ENCODE peak calls at places on chromosomes 11 and 22, in nine cellular contexts. G is gastrocnemius medialis, W is IMR-90, U is SK-N-SH, P is suprapubic skin, D is WERI-Rb-1, C is mammary epithelial cell, R is WTC11, I is Caco-2. N is an unnamed sample.

GRCh38 chr11:118071416-118072030 is 5.4 kb upstream of the TMPRSS4 start:
- DNase-seq in G (no peak), W (no peak), U (no peak), P (no peak), D (no peak), C (no peak), R (no peak), I (no peak), N (no peak)

GRCh38 chr11:117316197-117316961 is at the start of gene BACE1:
- DNase-seq in G (peak), W (peak), U (peak), P (peak), D (peak), C (peak), R (peak), I (peak), N (no peak)

GRCh38 chr22:38706101-38706884 is 549 bp downstream of the GTPBP1 start:
- DNase-seq in G (peak), W (peak), U (peak), P (no peak), D (peak), C (peak), R (peak), I (peak), N (no peak)

GRCh38 chr11:113238721-113239120 is 75.7 kb upstream of the TTC12 start:
- DNase-seq in G (no peak), W (no peak), U (no peak), P (no peak), D (no peak), C (no peak), R (no peak), I (no peak), N (no peak)

GRCh38 chr11:21475276-21475675 is 717.6 kb upstream of the ANO5 start:
- DNase-seq in G (no peak), W (no peak), U (no peak), P (no peak), D (no peak), C (no peak), R (no peak), I (no peak), N (no peak)

GRCh38 chr11:95378106-95378505 is 147.1 kb upstream of the SESN3 start:
- DNase-seq in G (peak), W (no peak), U (no peak), P (no peak), D (no peak), C (peak), R (no peak), I (no peak), N (peak)

GRCh38 chr11:8566613-8567210 is 27.3 kb downstream of the STK33 start:
- DNase-seq in G (no peak), W (peak), U (peak), P (no peak), D (no peak), C (peak), R (no peak), I (no peak), N (peak)

GRCh38 chr22:38786631-38787030 is 7.3 kb downstream of the DNAL4 start:
- DNase-seq in G (no peak), W (no peak), U (no peak), P (no peak), D (no peak), C (no peak), R (no peak), I (no peak), N (no peak)

GRCh38 chr11:88604255-88604654 is 266.7 kb upstream of the CTSC start:
- DNase-seq in G (no peak), W (peak), U (no peak), P (no peak), D (no peak), C (peak), R (no peak), I (no peak), N (no peak)

GRCh38 chr11:116513894-116514293 is 258.9 kb downstream of the BUD13 start:
- DNase-seq in G (no peak), W (peak), U (no peak), P (peak), D (peak), C (no peak), R (peak), I (peak), N (peak)

GRCh38 chr11:118341749-118342489 is 586 bp downstream of the CD3D start:
- DNase-seq in G (no peak), W (no peak), U (no peak), P (no peak), D (no peak), C (no peak), R (no peak), I (no peak), N (no peak)

GRCh38 chr11:1665313-1665712 is 31.7 kb upstream of the KRTAP5-6 start:
- DNase-seq in G (no peak), W (no peak), U (no peak), P (no peak), D (no peak), C (no peak), R (no peak), I (peak), N (no peak)

GRCh38 chr22:45597460-45598192 is 74.0 kb upstream of the ATXN10 start:
- DNase-seq in G (no peak), W (no peak), U (peak), P (no peak), D (no peak), C (no peak), R (no peak), I (peak), N (no peak)

GRCh38 chr11:107988397-107989158 is 20.1 kb upstream of the CUL5 start:
- DNase-seq in G (no peak), W (no peak), U (no peak), P (no peak), D (no peak), C (peak), R (no peak), I (no peak), N (no peak)

GRCh38 chr11:69416123-69416475 is 65.4 kb upstream of the LINC01488 start:
- DNase-seq in G (no peak), W (no peak), U (no peak), P (no peak), D (no peak), C (no peak), R (no peak), I (no peak), N (no peak)

GRCh38 chr22:39496131-39496838 is 5.8 kb upstream of the MIEF1 start:
- DNase-seq in G (peak), W (peak), U (peak), P (no peak), D (peak), C (peak), R (peak), I (no peak), N (peak)

GRCh38 chr11:95910638-95911368 is 13.1 kb downstream of the MTMR2 start:
- DNase-seq in G (no peak), W (no peak), U (no peak), P (no peak), D (no peak), C (no peak), R (no peak), I (no peak), N (no peak)

GRCh38 chr11:87039371-87039770 is 1.6 kb downstream of the TMEM135 start:
- DNase-seq in G (no peak), W (peak), U (no peak), P (no peak), D (no peak), C (no peak), R (no peak), I (no peak), N (no peak)

GRCh38 chr11:69746140-69746539 is 29.0 kb downstream of the FGF4 start:
- DNase-seq in G (no peak), W (no peak), U (no peak), P (no peak), D (no peak), C (no peak), R (no peak), I (no peak), N (no peak)

GRCh38 chr22:42353883-42354727 is 78.1 kb downstream of the NFAM1 start:
- DNase-seq in G (no peak), W (peak), U (peak), P (no peak), D (peak), C (no peak), R (peak), I (no peak), N (peak)

GRCh38 chr11:108253176-108253575 is 30.3 kb downstream of the ATM start:
- DNase-seq in G (no peak), W (peak), U (no peak), P (no peak), D (no peak), C (peak), R (no peak), I (no peak), N (no peak)

GRCh38 chr22:35313311-35314121 is 13.8 kb downstream of the TOM1 start:
- DNase-seq in G (peak), W (peak), U (no peak), P (peak), D (peak), C (peak), R (no peak), I (peak), N (no peak)

GRCh38 chr11:36376888-36377758 is 81.0 kb downstream of the PRR5L start:
- DNase-seq in G (peak), W (peak), U (peak), P (no peak), D (peak), C (peak), R (peak), I (peak), N (peak)

GRCh38 chr22:28246392-28246791 is 327.3 kb upstream of the PITPNB start:
- DNase-seq in G (no peak), W (peak), U (no peak), P (no peak), D (no peak), C (no peak), R (no peak), I (no peak), N (no peak)

GRCh38 chr11:76793834-76794291 is 10.7 kb downstream of the TSKU start:
- DNase-seq in G (no peak), W (no peak), U (no peak), P (peak), D (peak), C (no peak), R (no peak), I (no peak), N (no peak)

GRCh38 chr11:101759771-101760450 is 154.9 kb upstream of the CEP126 start:
- DNase-seq in G (no peak), W (peak), U (no peak), P (no peak), D (no peak), C (no peak), R (no peak), I (no peak), N (no peak)

GRCh38 chr11:2533642-2534115 is 88.9 kb downstream of the KCNQ1 start:
- DNase-seq in G (peak), W (peak), U (no peak), P (peak), D (peak), C (peak), R (peak), I (peak), N (peak)

GRCh38 chr11:34650528-34650927 is 29.6 kb downstream of the EHF start:
- DNase-seq in G (no peak), W (peak), U (no peak), P (no peak), D (no peak), C (peak), R (no peak), I (no peak), N (no peak)

GRCh38 chr22:49158741-49159564 is 668.7 kb downstream of the BRD1 start:
- DNase-seq in G (no peak), W (no peak), U (no peak), P (no peak), D (no peak), C (no peak), R (no peak), I (no peak), N (no peak)

DNA sequence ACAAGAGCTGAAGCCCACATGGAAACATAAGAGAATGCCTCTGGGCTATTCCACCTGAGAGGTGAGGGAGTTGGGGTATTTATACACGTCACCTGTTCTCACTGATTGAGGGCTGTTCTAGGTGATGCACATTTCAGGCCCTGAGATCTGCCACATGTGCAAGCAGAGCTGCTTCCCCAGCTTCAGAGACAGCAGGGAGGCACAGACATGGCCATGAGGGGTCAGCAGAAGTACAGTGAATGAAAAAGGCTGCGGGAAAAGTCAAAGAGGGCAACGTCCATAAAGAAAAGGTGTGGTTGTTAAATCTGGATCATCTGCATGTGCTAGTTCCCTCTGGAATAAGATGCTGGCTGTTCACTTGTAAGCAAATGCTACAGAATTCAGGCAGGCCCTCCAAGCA is 75.4 kb downstream of the GAB4 start:
- DNase-seq in G (peak), W (no peak), U (no peak), P (no peak), D (no peak), C (peak), R (no peak), I (no peak), N (no peak)
- TF ChIP-seq CTCF in G (peak), W (no peak), U (no peak), P (no peak), D (no peak), C (peak), R (no peak), I (no peak), N (no peak)

GRCh38 chr11:110434952-110435779 is 5.4 kb downstream of the FDX1 start:
- DNase-seq in G (peak), W (no peak), U (no peak), P (no peak), D (peak), C (peak), R (peak), I (peak), N (no peak)
- TF ChIP-seq CTCF in G (no peak), W (peak), U (peak), P (no peak), D (peak), C (peak), R (no peak), I (peak), N (no peak)

DNA sequence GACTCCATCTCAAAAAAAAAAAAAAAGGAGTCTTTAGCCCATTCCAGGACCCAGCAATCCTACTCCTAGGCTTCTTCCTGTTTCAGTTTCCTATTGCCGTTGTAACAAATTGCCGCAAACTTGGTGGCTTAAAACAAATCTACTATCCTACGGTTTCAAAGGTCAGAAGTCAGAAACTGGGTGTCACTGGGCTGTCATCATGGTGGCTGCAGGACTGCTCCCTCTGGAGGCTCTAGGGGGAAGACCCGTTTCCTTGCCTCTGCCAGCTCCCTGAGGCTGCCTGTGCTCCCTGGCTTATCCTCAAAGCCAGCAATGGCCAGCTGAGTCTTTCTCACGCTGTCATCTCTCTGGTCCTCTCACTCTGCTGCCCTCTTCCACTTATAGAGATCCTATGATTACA is 8.7 kb upstream of the DAGLA start:
- DNase-seq in G (no peak), W (no peak), U (no peak), P (no peak), D (peak), C (no peak), R (peak), I (peak), N (no peak)
- TF ChIP-seq CTCF in G (no peak), W (peak), U (peak), P (no peak), D (peak), C (peak), R (no peak), I (peak), N (no peak)

GRCh38 chr22:17368727-17369552 is at the start of gene CECR2:
- DNase-seq in G (peak), W (no peak), U (peak), P (peak), D (peak), C (no peak), R (peak), I (peak), N (peak)

GRCh38 chr22:17369553-17370035 is 334 bp downstream of the CECR2 start:
- DNase-seq in G (peak), W (no peak), U (peak), P (peak), D (peak), C (no peak), R (peak), I (peak), N (peak)

GRCh38 chr22:17366329-17366728 is 2.9 kb upstream of the CECR2 start:
- DNase-seq in G (no peak), W (no peak), U (no peak), P (no peak), D (no peak), C (no peak), R (no peak), I (no peak), N (no peak)

GRCh38 chr22:17368144-17368726 is 1.0 kb upstream of the CECR2 start:
- DNase-seq in G (no peak), W (no peak), U (peak), P (no peak), D (no peak), C (no peak), R (peak), I (no peak), N (peak)

GRCh38 chr22:17366830-17367229 is 2.4 kb upstream of the CECR2 start:
- DNase-seq in G (peak), W (no peak), U (peak), P (no peak), D (peak), C (no peak), R (peak), I (peak), N (peak)
- TF ChIP-seq CTCF in G (peak), W (no peak), U (no peak), P (no peak), D (peak), C (no peak), R (no peak), I (peak), N (peak)

GRCh38 chr11:60127311-60127811 is 38.9 kb downstream of the MS4A2 start:
- DNase-seq in G (no peak), W (no peak), U (no peak), P (no peak), D (no peak), C (peak), R (no peak), I (no peak), N (no peak)

GRCh38 chr11:60128376-60128775 is 39.9 kb downstream of the MS4A2 start:
- DNase-seq in G (no peak), W (no peak), U (no peak), P (no peak), D (no peak), C (no peak), R (no peak), I (no peak), N (no peak)

GRCh38 chr11:60129853-60130252 is 41.4 kb downstream of the MS4A2 start:
- DNase-seq in G (no peak), W (no peak), U (no peak), P (no peak), D (no peak), C (no peak), R (no peak), I (no peak), N (no peak)

GRCh38 chr11:60131943-60132342 is 43.5 kb downstream of the MS4A2 start:
- DNase-seq in G (no peak), W (no peak), U (no peak), P (no peak), D (no peak), C (no peak), R (no peak), I (no peak), N (no peak)

GRCh38 chr11:60130496-60130895 is 42.0 kb downstream of the MS4A2 start:
- DNase-seq in G (no peak), W (no peak), U (peak), P (no peak), D (peak), C (peak), R (peak), I (peak), N (peak)
- TF ChIP-seq CTCF in G (no peak), W (no peak), U (peak), P (no peak), D (peak), C (peak), R (peak), I (peak), N (peak)

GRCh38 chr22:17097701-17098100 is 12.9 kb downstream of the IL17RA start:
- DNase-seq in G (no peak), W (no peak), U (no peak), P (no peak), D (no peak), C (no peak), R (no peak), I (no peak), N (no peak)

GRCh38 chr22:17097062-17097461 is 12.3 kb downstream of the IL17RA start:
- DNase-seq in G (no peak), W (no peak), U (no peak), P (no peak), D (no peak), C (no peak), R (no peak), I (no peak), N (no peak)

GRCh38 chr22:17096095-17096494 is 11.3 kb downstream of the IL17RA start:
- DNase-seq in G (no peak), W (no peak), U (no peak), P (no peak), D (no peak), C (no peak), R (no peak), I (no peak), N (no peak)

GRCh38 chr22:17093081-17093480 is 8.3 kb downstream of the IL17RA start:
- DNase-seq in G (no peak), W (no peak), U (no peak), P (no peak), D (no peak), C (no peak), R (no peak), I (no peak), N (no peak)

DNA sequence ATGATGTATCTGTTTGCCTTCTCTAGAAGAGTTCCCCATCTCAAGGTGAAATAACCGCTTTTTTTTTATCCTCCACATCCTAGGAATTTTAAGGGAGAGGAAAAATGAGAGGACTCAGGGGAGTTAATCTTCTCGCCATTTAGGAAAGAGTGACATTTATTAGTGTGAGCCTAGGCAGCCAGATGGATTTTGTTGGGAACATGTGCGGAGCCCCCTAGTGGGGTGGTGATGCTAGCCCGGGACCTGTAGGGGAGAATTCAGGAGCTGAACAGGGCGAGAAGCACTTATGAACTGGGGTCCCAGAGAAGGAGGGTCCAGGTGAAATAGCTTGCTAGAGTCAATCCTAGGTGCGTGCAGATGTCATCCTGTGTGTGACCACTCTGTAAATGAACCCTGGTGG is 10.7 kb downstream of the IL17RA start:
- DNase-seq in G (no peak), W (no peak), U (peak), P (peak), D (peak), C (no peak), R (peak), I (no peak), N (peak)
- TF ChIP-seq CTCF in G (no peak), W (peak), U (peak), P (no peak), D (peak), C (no peak), R (peak), I (peak), N (peak)

DNA sequence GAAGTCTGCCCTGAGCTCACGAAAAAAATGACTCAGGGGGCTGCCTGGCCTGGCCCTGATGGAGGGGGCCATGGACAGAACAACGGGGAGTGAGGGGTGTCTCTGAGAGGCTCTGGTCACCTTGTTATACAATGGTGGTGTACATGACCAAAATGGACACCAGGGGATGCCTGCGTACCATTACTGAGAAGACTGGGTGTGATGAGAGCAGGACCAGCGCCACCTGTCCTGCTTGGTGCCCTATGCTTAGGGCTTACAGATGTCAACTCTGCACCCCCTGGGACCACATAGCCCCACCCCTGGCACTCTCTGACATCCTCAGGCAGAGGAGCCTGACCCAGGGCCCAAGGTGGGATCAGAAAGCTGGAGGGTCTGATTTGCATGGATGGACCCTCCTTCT is 104.8 kb downstream of the ZNF280B start:
- DNase-seq in G (no peak), W (no peak), U (no peak), P (no peak), D (peak), C (no peak), R (no peak), I (no peak), N (no peak)
- TF ChIP-seq CTCF in G (no peak), W (no peak), U (no peak), P (no peak), D (peak), C (no peak), R (no peak), I (no peak), N (no peak)